ENCODE peak calls at places on chromosomes 12 and 14, in five cellular contexts. One of them, this sample, is unnamed.

GRCh38 chr14:90278199-90279175 is 22.1 kb downstream of the PSMC1 start:
- DNase-seq in HFF-Myc: no peak
- DNase-seq in pancreas: no peak
- DNase-seq in NCI-H345: no peak
- DNase-seq in omental fat pad: no peak
- DNase-seq in this sample: no peak

GRCh38 chr14:103141117-103141796 is 18.0 kb downstream of the TNFAIP2 start:
- DNase-seq in HFF-Myc: no peak
- DNase-seq in pancreas: peak; percentile 37
- DNase-seq in NCI-H345: peak; percentile 79
- DNase-seq in omental fat pad: no peak
- DNase-seq in this sample: no peak

GRCh38 chr14:21771671-21772070 is 98.1 kb upstream of the OR4E1 start:
- DNase-seq in HFF-Myc: no peak
- DNase-seq in pancreas: no peak
- DNase-seq in NCI-H345: no peak
- DNase-seq in omental fat pad: no peak
- DNase-seq in this sample: no peak

GRCh38 chr12:28083816-28084678 is 106.2 kb upstream of the CCDC91 start:
- DNase-seq in HFF-Myc: no peak
- DNase-seq in pancreas: no peak
- DNase-seq in NCI-H345: no peak
- DNase-seq in omental fat pad: no peak
- DNase-seq in this sample: no peak

GRCh38 chr14:73740921-73741326 is 26.7 kb upstream of the PNMA1 start:
- DNase-seq in HFF-Myc: no peak
- DNase-seq in pancreas: no peak
- DNase-seq in NCI-H345: no peak
- DNase-seq in omental fat pad: no peak
- DNase-seq in this sample: no peak

GRCh38 chr12:54220092-54220557 is 31.3 kb upstream of the SMUG1 start:
- DNase-seq in HFF-Myc: peak; percentile 71
- DNase-seq in pancreas: no peak
- DNase-seq in NCI-H345: peak; percentile 52
- DNase-seq in omental fat pad: peak; percentile 51
- DNase-seq in this sample: no peak

GRCh38 chr12:100913872-100914600 is 119.5 kb downstream of the ANO4 start:
- DNase-seq in HFF-Myc: no peak
- DNase-seq in pancreas: no peak
- DNase-seq in NCI-H345: no peak
- DNase-seq in omental fat pad: no peak
- DNase-seq in this sample: no peak

GRCh38 chr14:22052795-22053194 is 379.2 kb upstream of the OR4E1 start:
- DNase-seq in HFF-Myc: no peak
- DNase-seq in pancreas: no peak
- DNase-seq in NCI-H345: no peak
- DNase-seq in omental fat pad: no peak
- DNase-seq in this sample: no peak

GRCh38 chr12:15522574-15523187 is 200.4 kb downstream of the PTPRO start:
- DNase-seq in HFF-Myc: no peak
- DNase-seq in pancreas: no peak
- DNase-seq in NCI-H345: peak; percentile 70
- DNase-seq in omental fat pad: no peak
- DNase-seq in this sample: no peak

GRCh38 chr12:114667669-114668150 is 16.3 kb downstream of the TBX3 start:
- DNase-seq in HFF-Myc: no peak
- DNase-seq in pancreas: no peak
- DNase-seq in NCI-H345: no peak
- DNase-seq in omental fat pad: no peak
- DNase-seq in this sample: no peak

GRCh38 chr12:2057793-2058408 is 5.1 kb downstream of the CACNA1C start:
- DNase-seq in HFF-Myc: no peak
- DNase-seq in pancreas: no peak
- DNase-seq in NCI-H345: no peak
- DNase-seq in omental fat pad: no peak
- DNase-seq in this sample: no peak

GRCh38 chr12:87413784-87414183 is 615.4 kb downstream of the C12orf50 start:
- DNase-seq in HFF-Myc: no peak
- DNase-seq in pancreas: no peak
- DNase-seq in NCI-H345: no peak
- DNase-seq in omental fat pad: no peak
- DNase-seq in this sample: peak; percentile 13

GRCh38 chr14:51552275-51552674 is 99.4 kb upstream of the FRMD6 start:
- DNase-seq in HFF-Myc: no peak
- DNase-seq in pancreas: no peak
- DNase-seq in NCI-H345: peak; percentile 8
- DNase-seq in omental fat pad: no peak
- DNase-seq in this sample: no peak

GRCh38 chr12:102950107-102950949 is 7.1 kb upstream of the ASCL1 start:
- DNase-seq in HFF-Myc: no peak
- DNase-seq in pancreas: no peak
- DNase-seq in NCI-H345: peak; percentile 89
- DNase-seq in omental fat pad: no peak
- DNase-seq in this sample: no peak

GRCh38 chr12:10213168-10214130 is 772 bp downstream of the GABARAPL1 start:
- DNase-seq in HFF-Myc: no peak
- DNase-seq in pancreas: peak; percentile 76
- DNase-seq in NCI-H345: peak; percentile 62
- DNase-seq in omental fat pad: peak; percentile 55
- DNase-seq in this sample: no peak

GRCh38 chr12:2013527-2014223 is 9.4 kb upstream of the DCP1B start:
- DNase-seq in HFF-Myc: no peak
- DNase-seq in pancreas: no peak
- DNase-seq in NCI-H345: no peak
- DNase-seq in omental fat pad: no peak
- DNase-seq in this sample: no peak

GRCh38 chr12:46124132-46124847 is 133.9 kb upstream of the SCAF11 start:
- DNase-seq in HFF-Myc: no peak
- DNase-seq in pancreas: no peak
- DNase-seq in NCI-H345: no peak
- DNase-seq in omental fat pad: no peak
- DNase-seq in this sample: no peak

GRCh38 chr12:53065975-53066593 is 13.1 kb downstream of the SPRYD3 start:
- DNase-seq in HFF-Myc: no peak
- DNase-seq in pancreas: peak; percentile 87
- DNase-seq in NCI-H345: peak; percentile 69
- DNase-seq in omental fat pad: peak; percentile 72
- DNase-seq in this sample: no peak

GRCh38 chr12:127035011-127035879 is 1231.7 kb upstream of the TMEM132C start:
- DNase-seq in HFF-Myc: no peak
- DNase-seq in pancreas: no peak
- DNase-seq in NCI-H345: no peak
- DNase-seq in omental fat pad: no peak
- DNase-seq in this sample: no peak

GRCh38 chr12:31034372-31034771 is 39.3 kb upstream of the DDX11 start:
- DNase-seq in HFF-Myc: no peak
- DNase-seq in pancreas: no peak
- DNase-seq in NCI-H345: no peak
- DNase-seq in omental fat pad: no peak
- DNase-seq in this sample: no peak

GRCh38 chr14:24416932-24417619 is 12.4 kb downstream of the CBLN3 start:
- DNase-seq in HFF-Myc: no peak
- DNase-seq in pancreas: peak; percentile 49
- DNase-seq in NCI-H345: no peak
- DNase-seq in omental fat pad: no peak
- DNase-seq in this sample: no peak

GRCh38 chr12:104478396-104479140 is 21.8 kb downstream of the CHST11 start:
- DNase-seq in HFF-Myc: no peak
- DNase-seq in pancreas: no peak
- DNase-seq in NCI-H345: no peak
- DNase-seq in omental fat pad: no peak
- DNase-seq in this sample: no peak

GRCh38 chr12:51635371-51635770 is 44.3 kb downstream of the SCN8A start:
- DNase-seq in HFF-Myc: no peak
- DNase-seq in pancreas: no peak
- DNase-seq in NCI-H345: no peak
- DNase-seq in omental fat pad: no peak
- DNase-seq in this sample: no peak

GRCh38 chr14:81436296-81437138 is 36.4 kb upstream of the STON2 start:
- DNase-seq in HFF-Myc: no peak
- DNase-seq in pancreas: peak; percentile 91
- DNase-seq in NCI-H345: peak; percentile 93
- DNase-seq in omental fat pad: no peak
- DNase-seq in this sample: no peak

GRCh38 chr12:28704477-28705169 is 444.5 kb upstream of the FAR2 start:
- DNase-seq in HFF-Myc: no peak
- DNase-seq in pancreas: no peak
- DNase-seq in NCI-H345: no peak
- DNase-seq in omental fat pad: no peak
- DNase-seq in this sample: no peak

GRCh38 chr12:101570022-101570421 is 24.7 kb upstream of the MYBPC1 start:
- DNase-seq in HFF-Myc: peak; percentile 20
- DNase-seq in pancreas: no peak
- DNase-seq in NCI-H345: peak; percentile 28
- DNase-seq in omental fat pad: no peak
- DNase-seq in this sample: no peak

GRCh38 chr12:119691202-119691846 is 23.4 kb downstream of the PRKAB1 start:
- DNase-seq in HFF-Myc: no peak
- DNase-seq in pancreas: no peak
- DNase-seq in NCI-H345: no peak
- DNase-seq in omental fat pad: no peak
- DNase-seq in this sample: no peak

GRCh38 chr12:49824886-49825285 is 3.3 kb downstream of the NCKAP5L start:
- DNase-seq in HFF-Myc: no peak
- DNase-seq in pancreas: no peak
- DNase-seq in NCI-H345: no peak
- DNase-seq in omental fat pad: no peak
- DNase-seq in this sample: no peak

GRCh38 chr12:99605-100004 is 33.0 kb downstream of the IQSEC3 start:
- DNase-seq in HFF-Myc: no peak
- DNase-seq in pancreas: no peak
- DNase-seq in NCI-H345: no peak
- DNase-seq in omental fat pad: no peak
- DNase-seq in this sample: no peak

GRCh38 chr12:6554168-6554989 is 1.5 kb downstream of the IFFO1 start:
- DNase-seq in HFF-Myc: no peak
- DNase-seq in pancreas: no peak
- DNase-seq in NCI-H345: peak; percentile 5
- DNase-seq in omental fat pad: peak; percentile 64
- DNase-seq in this sample: no peak

GRCh38 chr14:92473947-92474535 is 39.5 kb upstream of the RIN3 start:
- DNase-seq in HFF-Myc: no peak
- DNase-seq in pancreas: no peak
- DNase-seq in NCI-H345: no peak
- DNase-seq in omental fat pad: no peak
- DNase-seq in this sample: no peak

GRCh38 chr14:96284430-96284829 is 28.4 kb downstream of the BDKRB1 start:
- DNase-seq in HFF-Myc: no peak
- DNase-seq in pancreas: no peak
- DNase-seq in NCI-H345: no peak
- DNase-seq in omental fat pad: no peak
- DNase-seq in this sample: no peak

GRCh38 chr12:23484238-23484637 is 465.2 kb downstream of the SOX5 start:
- DNase-seq in HFF-Myc: no peak
- DNase-seq in pancreas: no peak
- DNase-seq in NCI-H345: no peak
- DNase-seq in omental fat pad: no peak
- DNase-seq in this sample: no peak

GRCh38 chr14:34496007-34496678 is 34.1 kb upstream of the SPTSSA start:
- DNase-seq in HFF-Myc: no peak
- DNase-seq in pancreas: no peak
- DNase-seq in NCI-H345: no peak
- DNase-seq in omental fat pad: no peak
- DNase-seq in this sample: no peak

GRCh38 chr12:72011374-72011773 is 72.7 kb downstream of the TPH2 start:
- DNase-seq in HFF-Myc: no peak
- DNase-seq in pancreas: no peak
- DNase-seq in NCI-H345: no peak
- DNase-seq in omental fat pad: no peak
- DNase-seq in this sample: no peak

GRCh38 chr12:10220398-10221077 is 7.9 kb downstream of the GABARAPL1 start:
- DNase-seq in HFF-Myc: no peak
- DNase-seq in pancreas: no peak
- DNase-seq in NCI-H345: no peak
- DNase-seq in omental fat pad: peak; percentile 55
- DNase-seq in this sample: no peak

GRCh38 chr12:96907681-96908163 is 665 bp downstream of the NEDD1 start:
- DNase-seq in HFF-Myc: no peak
- DNase-seq in pancreas: no peak
- DNase-seq in NCI-H345: peak; percentile 11
- DNase-seq in omental fat pad: no peak
- DNase-seq in this sample: no peak

GRCh38 chr14:91417134-91417982 is at the start of gene CCDC88C:
- DNase-seq in HFF-Myc: no peak
- DNase-seq in pancreas: peak; percentile 90
- DNase-seq in NCI-H345: peak; percentile 76
- DNase-seq in omental fat pad: no peak
- DNase-seq in this sample: no peak

GRCh38 chr14:30291216-30291615 is 267.7 kb upstream of the G2E3 start:
- DNase-seq in HFF-Myc: no peak
- DNase-seq in pancreas: no peak
- DNase-seq in NCI-H345: no peak
- DNase-seq in omental fat pad: no peak
- DNase-seq in this sample: no peak

GRCh38 chr14:100144996-100145646 is 14.3 kb downstream of the DEGS2 start:
- DNase-seq in HFF-Myc: no peak
- DNase-seq in pancreas: peak; percentile 68
- DNase-seq in NCI-H345: no peak
- DNase-seq in omental fat pad: no peak
- DNase-seq in this sample: no peak

This sample was measured in smooth muscle cell of the brain vasculature.